ENCODE peak calls at places on chromosomes 6 and 20, in ten cellular contexts. One of them, this sample, is unnamed.

GRCh38 chr6:146381486-146381885 is 162.1 kb upstream of the RAB32 start:
- DNase-seq in kidney glomerular epithelial cell: no peak
- DNase-seq in posterior vena cava: no peak
- DNase-seq in kidney epithelial cell: no peak
- DNase-seq in AML-193: no peak
- DNase-seq in effector memory CD4-positive, alpha-beta T cell: no peak
- DNase-seq in sigmoid colon: no peak
- DNase-seq in fibroblast of the conjunctiva: no peak
- DNase-seq in pons: no peak
- DNase-seq in GM20000: no peak
- DNase-seq in this sample: no peak

GRCh38 chr6:137793805-137794508 is 73.1 kb upstream of the TNFAIP3 start:
- DNase-seq in effector memory CD4-positive, alpha-beta T cell: no peak
- DNase-seq in sigmoid colon: no peak
- DNase-seq in pons: no peak
- DNase-seq in posterior vena cava: no peak
- DNase-seq in kidney glomerular epithelial cell: no peak
- DNase-seq in GM20000: no peak
- DNase-seq in AML-193: no peak
- DNase-seq in kidney epithelial cell: no peak
- DNase-seq in fibroblast of the conjunctiva: no peak
- DNase-seq in this sample: no peak

GRCh38 chr6:167676000-167676665 is 150.6 kb upstream of the AFDN start:
- DNase-seq in fibroblast of the conjunctiva: no peak
- DNase-seq in sigmoid colon: peak
- DNase-seq in posterior vena cava: peak
- DNase-seq in effector memory CD4-positive, alpha-beta T cell: no peak
- DNase-seq in GM20000: no peak
- DNase-seq in pons: no peak
- DNase-seq in AML-193: no peak
- DNase-seq in kidney epithelial cell: no peak
- DNase-seq in kidney glomerular epithelial cell: no peak
- DNase-seq in this sample: no peak

GRCh38 chr6:41706876-41707564 is 28.4 kb downstream of the TFEB start:
- DNase-seq in AML-193: no peak
- DNase-seq in posterior vena cava: no peak
- DNase-seq in kidney epithelial cell: no peak
- DNase-seq in sigmoid colon: peak
- DNase-seq in fibroblast of the conjunctiva: peak
- DNase-seq in pons: peak
- DNase-seq in GM20000: peak
- DNase-seq in effector memory CD4-positive, alpha-beta T cell: no peak
- DNase-seq in kidney glomerular epithelial cell: no peak
- DNase-seq in this sample: peak

GRCh38 chr20:13487202-13487601 is 151.5 kb downstream of the TASP1 start:
- DNase-seq in kidney glomerular epithelial cell: no peak
- DNase-seq in sigmoid colon: no peak
- DNase-seq in effector memory CD4-positive, alpha-beta T cell: no peak
- DNase-seq in fibroblast of the conjunctiva: no peak
- DNase-seq in AML-193: no peak
- DNase-seq in posterior vena cava: no peak
- DNase-seq in kidney epithelial cell: no peak
- DNase-seq in pons: no peak
- DNase-seq in GM20000: no peak
- DNase-seq in this sample: no peak

GRCh38 chr6:157304840-157305675 is 18.3 kb downstream of the TMEM242 start:
- DNase-seq in kidney epithelial cell: no peak
- DNase-seq in GM20000: no peak
- DNase-seq in posterior vena cava: no peak
- DNase-seq in effector memory CD4-positive, alpha-beta T cell: no peak
- DNase-seq in fibroblast of the conjunctiva: no peak
- DNase-seq in kidney glomerular epithelial cell: no peak
- DNase-seq in pons: peak
- DNase-seq in AML-193: peak
- DNase-seq in sigmoid colon: peak
- DNase-seq in this sample: peak

GRCh38 chr6:21309791-21310190 is 283.8 kb upstream of the SOX4 start:
- DNase-seq in AML-193: no peak
- DNase-seq in effector memory CD4-positive, alpha-beta T cell: no peak
- DNase-seq in sigmoid colon: no peak
- DNase-seq in GM20000: no peak
- DNase-seq in posterior vena cava: no peak
- DNase-seq in kidney epithelial cell: no peak
- DNase-seq in pons: no peak
- DNase-seq in fibroblast of the conjunctiva: no peak
- DNase-seq in kidney glomerular epithelial cell: no peak
- DNase-seq in this sample: no peak

GRCh38 chr6:26520088-26520839 is 17.9 kb upstream of the HMGN4 start:
- DNase-seq in kidney glomerular epithelial cell: peak
- DNase-seq in sigmoid colon: peak
- DNase-seq in posterior vena cava: no peak
- DNase-seq in GM20000: no peak
- DNase-seq in AML-193: peak
- DNase-seq in effector memory CD4-positive, alpha-beta T cell: no peak
- DNase-seq in pons: peak
- DNase-seq in fibroblast of the conjunctiva: no peak
- DNase-seq in kidney epithelial cell: no peak
- DNase-seq in this sample: no peak

GRCh38 chr6:110664933-110665332 is 150.3 kb downstream of the CDK19 start:
- DNase-seq in effector memory CD4-positive, alpha-beta T cell: no peak
- DNase-seq in sigmoid colon: no peak
- DNase-seq in fibroblast of the conjunctiva: no peak
- DNase-seq in pons: peak
- DNase-seq in posterior vena cava: no peak
- DNase-seq in kidney glomerular epithelial cell: no peak
- DNase-seq in kidney epithelial cell: no peak
- DNase-seq in AML-193: peak
- DNase-seq in GM20000: peak
- DNase-seq in this sample: no peak

GRCh38 chr20:9114709-9115108 is 45.8 kb downstream of the PLCB4 start:
- DNase-seq in fibroblast of the conjunctiva: no peak
- DNase-seq in sigmoid colon: no peak
- DNase-seq in AML-193: no peak
- DNase-seq in posterior vena cava: no peak
- DNase-seq in GM20000: no peak
- DNase-seq in kidney epithelial cell: no peak
- DNase-seq in effector memory CD4-positive, alpha-beta T cell: no peak
- DNase-seq in kidney glomerular epithelial cell: no peak
- DNase-seq in pons: no peak
- DNase-seq in this sample: no peak

GRCh38 chr20:11845311-11845710 is 72.4 kb upstream of the BTBD3 start:
- DNase-seq in sigmoid colon: no peak
- DNase-seq in fibroblast of the conjunctiva: no peak
- DNase-seq in kidney glomerular epithelial cell: peak
- DNase-seq in GM20000: no peak
- DNase-seq in AML-193: no peak
- DNase-seq in kidney epithelial cell: no peak
- DNase-seq in pons: no peak
- DNase-seq in effector memory CD4-positive, alpha-beta T cell: no peak
- DNase-seq in posterior vena cava: no peak
- DNase-seq in this sample: peak

GRCh38 chr20:1562622-1563021 is 5.1 kb upstream of the SIRPD start:
- DNase-seq in kidney glomerular epithelial cell: no peak
- DNase-seq in posterior vena cava: no peak
- DNase-seq in GM20000: peak
- DNase-seq in effector memory CD4-positive, alpha-beta T cell: no peak
- DNase-seq in kidney epithelial cell: no peak
- DNase-seq in sigmoid colon: no peak
- DNase-seq in pons: no peak
- DNase-seq in AML-193: peak
- DNase-seq in fibroblast of the conjunctiva: no peak
- DNase-seq in this sample: no peak

GRCh38 chr6:111050265-111051023 is 36.9 kb upstream of the SLC16A10 start:
- DNase-seq in kidney epithelial cell: no peak
- DNase-seq in AML-193: no peak
- DNase-seq in fibroblast of the conjunctiva: no peak
- DNase-seq in posterior vena cava: no peak
- DNase-seq in sigmoid colon: no peak
- DNase-seq in kidney glomerular epithelial cell: no peak
- DNase-seq in GM20000: no peak
- DNase-seq in effector memory CD4-positive, alpha-beta T cell: no peak
- DNase-seq in pons: no peak
- DNase-seq in this sample: no peak

GRCh38 chr20:36102809-36103596 is 51.5 kb upstream of the EPB41L1 start:
- DNase-seq in GM20000: no peak
- DNase-seq in AML-193: no peak
- DNase-seq in pons: no peak
- DNase-seq in effector memory CD4-positive, alpha-beta T cell: no peak
- DNase-seq in kidney glomerular epithelial cell: no peak
- DNase-seq in kidney epithelial cell: no peak
- DNase-seq in posterior vena cava: no peak
- DNase-seq in sigmoid colon: no peak
- DNase-seq in fibroblast of the conjunctiva: no peak
- DNase-seq in this sample: no peak